ENCODE peak calls at places on chromosomes 7 and 10, in nine cellular contexts. G is stimulated activated CD8-positive, alpha-beta memory T cell treated with anti-CD3 and anti-CD28 coated beads, Interleukin-2, amount 100 ng/mL, for 1 hour; D is germinal center; Y is ELR; X is HS-27A; L is lung; H is activated T-cell treated with anti-CD3 and anti-CD28 coated beads for 48 hours; E is activated T-helper 1 cell treated with anti-CD3 and anti-CD28 coated beads, Interleukin-12 subunit alpha, Interleukin-12 subunit beta, Interleukin-2, Interleukin-4 antibody, amounts not matched to agents 30 ng/mL and 10 ng/mL and 1 ng/mL, durations not matched to agents 14 hours and 24 hours and 36 hours; A is T47D. K is an unnamed sample.
A peak's percentile ranks its signal among the peaks of the same experiment; 100 is the strongest.

GRCh38 chr10:103697787-103698186 is 157.6 kb downstream of the SH3PXD2A start:
- DNase-seq in Y (no peak), A (no peak), X (no peak), D (no peak), L (no peak), E (no peak), G (no peak), H (no peak), K (no peak)

GRCh38 chr10:117457932-117458331 is 82.7 kb upstream of the PDZD8 start:
- DNase-seq in D (no peak), E (no peak), X (no peak), L (no peak), A (no peak), H (no peak), Y (no peak), G (no peak), K (no peak)

GRCh38 chr10:101066146-101066889 is 4.5 kb downstream of the KAZALD1 start:
- DNase-seq in X (peak; percentile 38), E (peak; percentile 27), G (no peak), D (peak; percentile 68), A (peak; percentile 97), H (no peak), L (peak; percentile 81), Y (peak; percentile 82), K (peak; percentile 41)

GRCh38 chr10:102535481-102536147 is 31.8 kb downstream of the SUFU start:
- DNase-seq in E (no peak), Y (no peak), A (no peak), L (no peak), G (no peak), H (no peak), X (no peak), D (no peak), K (no peak)

GRCh38 chr10:8102708-8103401 is 48.4 kb downstream of the GATA3 start:
- DNase-seq in X (no peak), E (no peak), H (no peak), D (no peak), A (no peak), L (no peak), G (no peak), Y (no peak), K (peak; percentile 6)

GRCh38 chr10:14749051-14749809 is 25.5 kb downstream of the FAM107B start:
- DNase-seq in Y (no peak), X (no peak), A (no peak), D (peak; percentile 63), G (no peak), H (no peak), E (no peak), L (no peak), K (no peak)

GRCh38 chr7:12670071-12670729 is 17.2 kb upstream of the ARL4A start:
- DNase-seq in D (no peak), E (no peak), H (no peak), Y (no peak), A (peak; percentile 45), G (no peak), L (no peak), X (no peak), K (no peak)

GRCh38 chr10:83076443-83076842 is 1062.9 kb upstream of the GHITM start:
- DNase-seq in G (no peak), E (no peak), L (no peak), D (no peak), X (no peak), Y (peak; percentile 14), H (no peak), A (no peak), K (no peak)

GRCh38 chr7:41825927-41826480 is 123.1 kb upstream of the INHBA start:
- DNase-seq in Y (peak; percentile 55), H (no peak), X (peak; percentile 52), D (no peak), A (no peak), L (no peak), E (no peak), G (no peak), K (no peak)

GRCh38 chr7:155973451-155973997 is 161.3 kb upstream of the SHH start:
- DNase-seq in G (no peak), E (no peak), X (no peak), H (no peak), A (no peak), L (no peak), D (no peak), Y (no peak), K (no peak)